ENCODE peak calls at places on chromosomes 2 and 18, in five cellular contexts. Z is SK-N-SH, H is AG10803, K is tibial artery, E is fibroblast of the aortic adventitia. L is an unnamed sample.

GRCh38 chr2:39121523-39122063 is 742 bp upstream of the SOS1 start:
- DNase-seq in E (peak), H (no peak), K (no peak), Z (peak), L (peak)

GRCh38 chr2:234083572-234084348 is 33.3 kb downstream of the SPP2 start:
- DNase-seq in H (no peak), E (no peak), Z (no peak), K (no peak), L (no peak)

GRCh38 chr2:125656190-125656589 is 999.8 kb upstream of the GYPC start:
- DNase-seq in H (no peak), E (no peak), K (no peak), Z (no peak), L (no peak)

GRCh38 chr2:215537621-215538020 is 101.8 kb upstream of the FN1 start:
- DNase-seq in Z (no peak), H (peak), E (peak), K (no peak), L (peak)

GRCh38 chr2:128636802-128637147 is 318.1 kb upstream of the HS6ST1 start:
- DNase-seq in E (no peak), Z (no peak), K (no peak), H (no peak), L (no peak)

GRCh38 chr2:164430166-164430783 is 191.0 kb downstream of the GRB14 start:
- DNase-seq in Z (peak), H (peak), K (peak), E (peak), L (peak)

GRCh38 chr18:48680871-48681270 is 142.0 kb downstream of the CTIF start:
- DNase-seq in E (peak), Z (no peak), K (peak), H (no peak), L (peak)

GRCh38 chr2:165293439-165294420 is 54.5 kb downstream of the SCN2A start:
- DNase-seq in E (peak), K (no peak), Z (peak), H (peak), L (peak)

GRCh38 chr18:53944721-53945120 is 279.7 kb downstream of the MBD2 start:
- DNase-seq in K (no peak), H (no peak), E (no peak), Z (no peak), L (no peak)

GRCh38 chr2:206084468-206084869 is 1.5 kb downstream of the INO80D start:
- DNase-seq in E (peak), H (peak), Z (peak), K (peak), L (peak)

GRCh38 chr2:101725038-101725437 is 27.5 kb downstream of the MAP4K4 start:
- DNase-seq in K (no peak), H (no peak), Z (no peak), E (no peak), L (no peak)

GRCh38 chr2:222653280-222653679 is 2.6 kb downstream of the FARSB start:
- DNase-seq in H (no peak), E (no peak), Z (no peak), K (no peak), L (no peak)

GRCh38 chr2:138956116-138956515 is 175.9 kb upstream of the NXPH2 start:
- DNase-seq in Z (no peak), E (no peak), K (no peak), H (no peak), L (no peak)

GRCh38 chr18:6107794-6108193 is 212.5 kb upstream of the TMEM200C start:
- DNase-seq in E (no peak), K (no peak), Z (no peak), H (no peak), L (no peak)

GRCh38 chr18:5466256-5466655 is 77.5 kb downstream of the EPB41L3 start:
- DNase-seq in Z (no peak), K (no peak), E (no peak), H (peak), L (no peak)

GRCh38 chr2:170098626-170099312 is 79.2 kb upstream of the MYO3B start:
- DNase-seq in K (no peak), H (no peak), Z (no peak), E (peak), L (peak)

GRCh38 chr2:96578731-96579130 is 42.2 kb downstream of the ARID5A start:
- DNase-seq in H (no peak), K (no peak), Z (no peak), E (peak), L (no peak)

GRCh38 chr2:8090748-8091700 is 590.8 kb upstream of the ID2 start:
- DNase-seq in E (peak), Z (no peak), K (peak), H (peak), L (peak)

GRCh38 chr18:50311573-50312106 is 24.1 kb upstream of the CXXC1 start:
- DNase-seq in H (no peak), K (no peak), Z (no peak), E (no peak), L (no peak)

GRCh38 chr18:79924814-79925655 is 26.4 kb downstream of the SLC66A2 start:
- DNase-seq in Z (no peak), H (no peak), E (no peak), K (peak), L (no peak)

GRCh38 chr2:149056541-149056940 is 18.0 kb downstream of the LYPD6B start:
- DNase-seq in K (no peak), H (no peak), E (no peak), Z (no peak), L (no peak)

GRCh38 chr2:53593891-53594585 is 173.6 kb upstream of the CHAC2 start:
- DNase-seq in H (peak), K (no peak), E (peak), Z (no peak), L (peak)

DNA sequence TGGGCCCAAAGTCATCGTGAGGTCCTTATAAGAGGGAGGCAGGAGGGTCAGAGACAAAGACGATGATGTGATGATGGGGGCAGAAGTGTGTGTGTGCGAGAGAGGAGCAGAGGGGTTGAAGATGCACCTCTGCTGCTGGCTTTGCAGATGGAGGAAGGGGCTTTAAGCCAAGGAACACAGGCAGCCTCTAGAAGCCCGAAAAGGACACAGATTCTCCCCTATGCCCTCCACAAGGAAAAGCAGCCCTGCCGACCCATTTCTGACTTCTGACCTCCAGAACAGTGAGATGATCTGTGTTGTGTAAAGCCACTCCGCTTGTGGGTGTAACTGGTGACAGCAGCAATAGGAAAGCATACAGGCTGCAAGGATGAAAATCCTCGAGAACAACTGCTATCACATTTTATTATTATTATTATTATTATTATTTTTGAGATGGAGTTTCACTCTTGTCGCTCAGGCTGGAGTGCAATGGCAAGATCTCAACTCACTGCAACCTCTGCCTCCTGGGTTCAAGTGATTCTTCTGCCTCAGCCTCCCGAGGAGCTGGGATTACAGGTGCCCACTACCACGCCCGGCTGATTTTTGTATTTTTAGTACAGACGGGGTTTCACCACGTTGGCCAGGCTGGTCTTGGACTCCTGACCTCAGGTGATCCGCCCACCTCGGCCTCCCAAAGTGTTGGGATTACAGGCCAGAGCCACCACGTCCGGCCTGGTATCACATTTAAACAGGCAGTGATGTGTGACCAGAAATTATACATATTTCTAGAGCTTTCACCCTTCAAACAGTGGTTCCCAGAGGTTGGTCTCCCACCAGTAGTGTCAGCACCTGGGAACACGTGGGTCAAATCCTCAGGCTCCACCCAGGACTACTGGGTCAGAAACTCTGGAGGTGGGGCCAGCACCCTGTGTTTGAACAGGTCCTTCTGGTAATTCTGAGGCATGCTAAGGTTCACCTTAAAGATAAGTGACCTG is 170.5 kb downstream of the TGIF1 start:
- DNase-seq in H (no peak), E (no peak), Z (no peak), K (no peak), L (no peak)
- TF ChIP-seq CTCF in H (no peak), E (no peak), Z (no peak), K (no peak), L (no peak)

GRCh38 chr2:6184532-6185302 is 492.5 kb downstream of the SOX11 start:
- DNase-seq in K (no peak), H (peak), E (no peak), Z (peak), L (peak)
- TF ChIP-seq CTCF in K (no peak), H (no peak), E (no peak), Z (no peak), L (no peak)

GRCh38 chr2:70981421-70981820 is 3.0 kb downstream of the ANKRD53 start:
- DNase-seq in K (no peak), Z (no peak), H (no peak), E (no peak), L (no peak)

GRCh38 chr2:70975237-70975636 is 3.2 kb upstream of the ANKRD53 start:
- DNase-seq in Z (no peak), H (no peak), E (no peak), K (no peak), L (no peak)

GRCh38 chr2:70979626-70980025 is 1.2 kb downstream of the ANKRD53 start:
- DNase-seq in H (no peak), Z (no peak), E (no peak), K (no peak), L (no peak)

GRCh38 chr2:70977605-70978205 is 725 bp upstream of the ANKRD53 start:
- DNase-seq in E (peak), Z (peak), H (peak), K (peak), L (peak)

DNA sequence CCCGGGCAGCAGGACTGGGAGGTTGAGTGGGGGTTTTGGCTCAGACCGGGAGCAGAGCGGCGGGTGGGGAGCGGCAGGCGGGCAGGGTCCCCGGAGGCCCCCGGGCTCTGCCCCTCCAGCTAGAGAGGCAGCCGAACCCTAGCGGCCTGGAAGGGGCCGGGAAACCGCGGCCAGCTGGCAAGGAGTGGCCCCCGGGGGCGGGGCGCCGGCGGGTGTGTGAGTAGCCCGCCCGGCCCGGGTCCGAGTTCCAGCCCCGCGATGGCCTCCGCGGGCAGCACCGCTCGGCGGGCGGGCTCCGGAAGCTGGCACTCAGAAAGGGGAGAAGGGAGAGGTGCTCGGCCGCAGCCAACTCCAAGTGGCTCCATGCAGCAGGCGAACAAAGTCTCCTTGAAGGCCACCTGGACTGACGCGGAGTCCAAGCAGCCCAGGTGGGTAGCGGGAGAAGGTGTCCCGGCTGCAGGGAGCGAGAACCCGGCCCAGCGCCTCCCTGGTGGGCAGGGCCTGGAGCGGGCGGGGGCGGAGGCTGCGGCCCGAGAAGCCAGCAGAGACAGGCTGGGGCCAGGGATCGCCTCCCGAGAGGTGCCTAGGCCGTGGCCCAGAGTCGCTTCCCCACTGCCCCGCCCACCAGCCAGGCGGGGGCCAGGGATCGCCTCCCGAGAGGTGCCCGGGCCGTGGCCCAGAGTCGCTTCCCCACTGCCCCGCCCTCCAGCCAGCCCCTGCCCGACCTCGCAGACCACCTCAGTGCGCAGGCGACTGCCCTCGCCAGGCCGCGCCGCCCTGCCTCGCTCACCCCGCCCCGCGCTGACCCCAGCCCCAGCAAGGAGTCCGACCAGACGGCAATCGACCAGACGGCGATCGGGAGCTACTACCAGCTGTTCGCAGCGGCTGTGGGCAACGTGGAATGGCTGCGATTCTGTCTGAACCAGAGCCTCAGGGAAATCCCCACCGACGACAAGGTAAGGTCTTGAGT is at the start of gene ANKRD53:
- DNase-seq in K (peak), H (peak), Z (peak), E (no peak), L (peak)
- TF ChIP-seq CTCF in K (no peak), H (no peak), Z (no peak), E (no peak), L (no peak)

DNA sequence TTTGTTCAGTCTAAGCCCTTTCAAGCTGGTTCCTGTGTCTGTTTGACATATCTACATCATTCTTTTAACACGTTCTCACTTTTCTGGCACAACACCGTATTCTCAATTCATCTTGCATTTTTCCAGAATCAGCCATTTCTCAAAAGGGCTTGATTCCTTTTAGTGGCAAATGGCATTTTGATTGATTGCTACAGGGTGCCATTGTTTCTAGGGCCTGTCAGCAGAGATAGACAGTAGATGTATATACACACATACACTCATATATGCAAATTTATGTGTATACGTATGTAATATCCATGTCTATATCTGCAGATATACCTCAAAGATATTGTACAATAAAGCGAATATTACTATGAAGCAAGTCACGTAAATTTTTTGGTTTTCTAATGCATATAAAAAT is 367.9 kb upstream of the TNP1 start:
- DNase-seq in Z (no peak), K (no peak), E (no peak), H (no peak), L (no peak)
- TF ChIP-seq CTCF in Z (no peak), K (no peak), E (no peak), H (no peak), L (no peak)

GRCh38 chr2:226023383-226023782 is 623.9 kb downstream of the NYAP2 start:
- DNase-seq in K (no peak), E (no peak), Z (peak), H (no peak), L (no peak)
- TF ChIP-seq CTCF in K (no peak), E (no peak), Z (peak), H (no peak), L (no peak)

DNA sequence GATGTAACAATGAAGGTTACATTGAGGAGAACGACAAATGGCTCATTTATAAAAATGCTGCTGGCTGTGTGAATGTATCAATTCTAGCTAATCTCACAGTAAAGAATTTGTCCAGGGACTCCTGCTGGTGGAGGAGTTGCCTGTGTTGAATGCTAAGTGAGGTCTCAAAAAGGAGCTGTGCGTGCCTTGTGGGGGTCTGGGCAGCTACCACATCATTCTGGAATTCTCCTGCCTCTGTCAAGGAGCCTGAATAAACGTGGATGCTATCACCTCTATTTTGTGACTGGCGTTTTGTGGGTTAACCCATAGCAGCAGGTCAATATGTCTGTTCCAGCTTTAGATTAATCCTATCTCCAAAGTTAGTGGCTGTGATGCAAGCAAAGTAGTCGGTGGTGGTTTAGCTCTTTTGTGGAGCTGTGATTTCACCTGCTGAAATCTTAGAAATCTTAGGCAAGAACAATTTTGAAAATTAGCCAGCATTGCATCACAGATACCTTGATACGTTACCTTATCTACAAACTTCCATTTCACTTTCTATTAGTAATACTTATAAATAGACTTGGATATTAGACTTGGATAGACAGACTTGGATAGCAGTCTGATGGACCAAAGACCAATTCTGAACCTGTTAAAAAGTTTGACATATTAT is 96.8 kb downstream of the MTCL1 start:
- DNase-seq in K (no peak), H (no peak), Z (no peak), E (peak), L (no peak)
- TF ChIP-seq CTCF in K (no peak), H (no peak), Z (no peak), E (peak), L (peak)

L was measured in fibroblast of pulmonary artery.